ENCODE peak calls at places on chromosome 21, in eight cellular contexts. N, R, E, A, Q, L, B and K are unnamed samples.

GRCh38 chr21:34498623-34499022 is 13.4 kb downstream of the KCNE1 start:
- DNase-seq in N (no peak), R (no peak), E (peak), A (peak), Q (no peak), L (no peak), B (no peak), K (peak)

GRCh38 chr21:46116846-46117585 is 19.1 kb downstream of the COL6A2 start:
- DNase-seq in N (no peak), R (no peak), E (peak), A (no peak), Q (peak), L (peak), B (peak), K (peak)

GRCh38 chr21:21205604-21206003 is 207.4 kb downstream of the NCAM2 start:
- DNase-seq in N (no peak), R (no peak), E (no peak), A (no peak), Q (no peak), L (no peak), B (no peak), K (no peak)

GRCh38 chr21:37208056-37208705 is 59.0 kb downstream of the VPS26C start:
- DNase-seq in N (no peak), R (no peak), E (no peak), A (no peak), Q (no peak), L (peak), B (no peak), K (no peak)

GRCh38 chr21:28337319-28337718 is 655.4 kb downstream of the LTN1 start:
- DNase-seq in N (no peak), R (peak), E (peak), A (peak), Q (no peak), L (peak), B (peak), K (peak)

GRCh38 chr21:8993284-8993942 is 1528.0 kb upstream of the TPTE start:
- DNase-seq in N (no peak), R (no peak), E (no peak), A (no peak), Q (no peak), L (no peak), B (peak), K (no peak)

GRCh38 chr21:20998456-20998789 is 214 bp downstream of the NCAM2 start:
- DNase-seq in N (no peak), R (no peak), E (no peak), A (no peak), Q (no peak), L (no peak), B (no peak), K (no peak)

GRCh38 chr21:29991624-29992023 is 51.8 kb upstream of the GRIK1 start:
- DNase-seq in N (no peak), R (peak), E (no peak), A (no peak), Q (peak), L (no peak), B (no peak), K (no peak)

GRCh38 chr21:19322360-19322759 is 918.8 kb upstream of the TMPRSS15 start:
- DNase-seq in N (no peak), R (no peak), E (peak), A (no peak), Q (no peak), L (no peak), B (peak), K (no peak)

GRCh38 chr21:46636181-46636512 is 673 bp downstream of the PRMT2 start:
- DNase-seq in N (no peak), R (no peak), E (no peak), A (no peak), Q (no peak), L (no peak), B (peak), K (no peak)

GRCh38 chr21:28442624-28443023 is 550.1 kb downstream of the LTN1 start:
- DNase-seq in N (no peak), R (no peak), E (peak), A (peak), Q (no peak), L (peak), B (peak), K (peak)

GRCh38 chr21:18249542-18250152 is 5.0 kb downstream of the CHODL start:
- DNase-seq in N (no peak), R (peak), E (no peak), A (no peak), Q (no peak), L (no peak), B (peak), K (peak)

GRCh38 chr21:46517361-46517760 is 58.7 kb downstream of the DIP2A start:
- DNase-seq in N (no peak), R (no peak), E (no peak), A (no peak), Q (no peak), L (no peak), B (no peak), K (no peak)

GRCh38 chr21:34669149-34669879 is 520 bp downstream of the CLIC6 start:
- DNase-seq in N (peak), R (peak), E (no peak), A (no peak), Q (no peak), L (peak), B (no peak), K (no peak)

GRCh38 chr21:46207006-46207919 is 21.3 kb downstream of the LSS start:
- DNase-seq in N (no peak), R (no peak), E (no peak), A (no peak), Q (no peak), L (no peak), B (no peak), K (no peak)

GRCh38 chr21:37087188-37087587 is 14.1 kb downstream of the TTC3 start:
- DNase-seq in N (no peak), R (peak), E (peak), A (peak), Q (no peak), L (peak), B (peak), K (peak)

GRCh38 chr21:34636961-34637360 is 22.0 kb upstream of the RCAN1 start:
- DNase-seq in N (no peak), R (no peak), E (no peak), A (no peak), Q (no peak), L (no peak), B (no peak), K (no peak)

GRCh38 chr21:46500224-46500861 is 41.7 kb downstream of the DIP2A start:
- DNase-seq in N (no peak), R (no peak), E (peak), A (peak), Q (no peak), L (peak), B (peak), K (peak)

GRCh38 chr21:42721341-42721824 is 68.0 kb downstream of the PDE9A start:
- DNase-seq in N (no peak), R (no peak), E (peak), A (no peak), Q (no peak), L (peak), B (peak), K (peak)

GRCh38 chr21:18801468-18801867 is 397.9 kb upstream of the TMPRSS15 start:
- DNase-seq in N (no peak), R (no peak), E (no peak), A (no peak), Q (no peak), L (no peak), B (peak), K (peak)

GRCh38 chr21:29812947-29813346 is 126.8 kb downstream of the GRIK1 start:
- DNase-seq in N (no peak), R (no peak), E (no peak), A (no peak), Q (no peak), L (no peak), B (no peak), K (no peak)

GRCh38 chr21:37561941-37562919 is 195.7 kb downstream of the DYRK1A start:
- DNase-seq in N (no peak), R (no peak), E (no peak), A (no peak), Q (no peak), L (no peak), B (no peak), K (no peak)

GRCh38 chr21:37503848-37504467 is 137.4 kb downstream of the DYRK1A start:
- DNase-seq in N (no peak), R (peak), E (peak), A (peak), Q (no peak), L (peak), B (peak), K (peak)

DNA sequence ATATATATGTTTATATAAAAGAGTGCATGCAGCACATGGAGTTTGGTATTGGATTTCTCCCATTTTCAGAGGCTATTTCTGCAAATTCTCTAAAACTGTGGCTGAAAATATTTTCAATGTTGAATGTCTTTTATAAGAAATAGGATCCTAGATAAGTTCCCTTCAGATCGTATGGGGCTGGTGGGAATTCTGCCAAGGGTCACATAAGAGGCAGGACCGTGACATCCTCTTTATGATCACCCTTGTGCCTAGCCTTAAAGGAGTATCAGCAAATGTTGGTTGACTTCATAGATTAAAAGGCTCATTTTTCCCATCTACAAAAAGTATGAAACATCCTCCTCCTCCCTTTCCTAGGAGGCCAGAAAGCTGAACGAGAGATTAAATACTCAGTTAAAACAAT is 1.3 kb upstream of the IFNAR2 start:
- DNase-seq in N (no peak), R (no peak), E (no peak), A (no peak), Q (no peak), L (no peak), B (no peak), K (no peak)
- H2AFZ ChIP-seq in N (no peak), R (no peak), E (no peak), A (no peak), Q (no peak), L (no peak), B (no peak), K (no peak)

DNA sequence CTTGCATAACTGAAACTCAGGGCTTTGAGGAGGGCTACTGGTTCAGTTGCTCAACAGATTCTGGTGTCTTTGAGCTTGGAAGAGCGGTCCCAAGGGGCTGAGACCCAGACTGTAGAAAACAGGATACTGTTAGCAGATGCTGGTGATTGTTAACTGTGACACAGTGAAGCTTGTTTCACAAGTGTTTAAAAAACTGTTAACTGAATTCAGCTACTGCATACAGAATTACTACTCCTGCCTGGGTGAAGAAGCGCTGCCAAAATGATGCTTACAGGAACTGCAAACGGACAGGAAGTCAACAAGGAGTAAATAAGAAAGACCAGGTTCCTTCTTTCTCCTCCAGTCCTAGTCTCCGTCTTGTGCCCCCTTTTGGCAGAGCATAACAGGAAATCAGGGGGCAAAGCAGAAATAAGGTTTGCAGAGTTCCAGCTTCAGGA is 195.3 kb upstream of the USP25 start:
- DNase-seq in N (no peak), R (no peak), E (no peak), A (no peak), Q (no peak), L (no peak), B (no peak), K (no peak)
- H3K9ac ChIP-seq in N (no peak), R (no peak), E (no peak), A (no peak), Q (no peak), L (no peak), B (no peak), K (no peak)

GRCh38 chr21:32279377-32279680 is 480 bp upstream of the MIS18A start:
- DNase-seq in N (no peak), R (no peak), E (no peak), A (no peak), Q (no peak), L (no peak), B (no peak), K (no peak)

GRCh38 chr21:32276671-32277070 is 2.2 kb downstream of the MIS18A start:
- DNase-seq in N (no peak), R (no peak), E (no peak), A (no peak), Q (no peak), L (no peak), B (no peak), K (no peak)

GRCh38 chr21:32281531-32281930 is 2.7 kb upstream of the MIS18A start:
- DNase-seq in N (no peak), R (no peak), E (no peak), A (no peak), Q (no peak), L (no peak), B (no peak), K (no peak)

GRCh38 chr21:32278518-32279376 is at the start of gene MIS18A:
- DNase-seq in N (peak), R (peak), E (peak), A (peak), Q (peak), L (peak), B (peak), K (peak)

GRCh38 chr21:32278068-32278467 is 781 bp downstream of the MIS18A start:
- DNase-seq in N (no peak), R (peak), E (no peak), A (no peak), Q (no peak), L (peak), B (peak), K (peak)
- H2AFZ ChIP-seq in N (peak), R (no peak), E (peak), A (peak), Q (no peak), L (peak), B (peak), K (no peak)

DNA sequence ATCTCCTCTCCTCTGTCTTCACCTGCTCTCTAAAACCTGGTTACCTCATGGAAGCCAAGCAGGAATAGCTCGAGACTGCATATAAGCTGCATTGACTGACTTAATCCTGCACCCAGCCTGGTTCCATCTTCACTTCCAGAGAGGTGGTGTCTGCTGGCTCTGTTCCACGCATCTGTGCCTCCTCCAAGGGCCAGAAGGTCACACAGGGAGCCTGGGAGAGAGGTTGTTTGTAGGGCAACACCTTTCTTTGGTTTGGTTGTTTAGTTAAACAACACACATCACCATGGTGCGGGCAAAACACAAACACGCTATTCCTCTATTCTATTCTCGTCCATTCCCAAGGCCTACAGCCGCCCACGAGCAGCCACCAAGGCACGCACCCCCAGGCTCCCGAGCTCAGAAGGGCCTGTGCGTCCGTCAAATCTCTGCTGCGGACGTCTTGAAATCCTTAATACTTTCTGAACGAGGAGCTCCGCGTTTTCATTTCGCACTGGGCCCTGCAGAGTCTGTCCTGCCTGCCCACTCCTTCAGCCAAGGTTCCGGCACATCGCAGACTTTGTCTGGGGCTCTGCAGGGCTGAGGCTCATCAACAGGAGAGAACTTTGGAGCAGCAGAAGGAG is 116.2 kb downstream of the RIPK4 start:
- DNase-seq in N (no peak), R (no peak), E (no peak), A (no peak), Q (no peak), L (no peak), B (no peak), K (no peak)
- H3K9ac ChIP-seq in N (no peak), R (no peak), E (no peak), A (no peak), Q (no peak), L (no peak), B (peak), K (no peak)

GRCh38 chr21:35984654-35985366 is 75.5 kb downstream of the SETD4 start:
- DNase-seq in N (no peak), R (no peak), E (no peak), A (no peak), Q (no peak), L (no peak), B (peak), K (no peak)

GRCh38 chr21:35982717-35983116 is 77.6 kb downstream of the SETD4 start:
- DNase-seq in N (no peak), R (no peak), E (no peak), A (no peak), Q (no peak), L (no peak), B (no peak), K (no peak)

GRCh38 chr21:35976929-35977328 is 83.4 kb downstream of the SETD4 start:
- DNase-seq in N (no peak), R (no peak), E (no peak), A (no peak), Q (no peak), L (no peak), B (no peak), K (no peak)

GRCh38 chr21:35981514-35982070 is 78.7 kb downstream of the SETD4 start:
- DNase-seq in N (no peak), R (no peak), E (no peak), A (no peak), Q (no peak), L (peak), B (no peak), K (no peak)

DNA sequence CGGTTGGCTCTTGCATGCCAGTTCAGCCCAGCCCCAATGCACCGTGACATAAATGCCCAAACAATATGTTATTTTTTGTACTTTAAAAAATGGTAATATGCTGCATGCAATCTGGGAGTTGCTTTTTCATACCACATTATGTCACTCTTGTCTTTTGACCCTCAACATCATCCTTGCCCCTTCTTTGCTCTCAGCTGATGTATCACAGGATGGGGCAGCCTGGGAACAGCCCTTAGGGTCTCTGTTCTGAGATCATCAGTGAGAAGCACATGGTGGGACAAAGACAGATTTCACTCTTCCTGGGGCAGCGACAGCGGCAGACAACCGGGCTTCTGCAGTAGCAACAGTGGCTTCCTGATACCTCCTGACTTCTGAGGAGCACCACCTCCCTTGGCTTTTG is 79.5 kb downstream of the SETD4 start:
- DNase-seq in N (no peak), R (no peak), E (no peak), A (no peak), Q (no peak), L (no peak), B (no peak), K (no peak)
- H2AFZ ChIP-seq in N (no peak), R (no peak), E (no peak), A (no peak), Q (no peak), L (no peak), B (no peak), K (no peak)

DNA sequence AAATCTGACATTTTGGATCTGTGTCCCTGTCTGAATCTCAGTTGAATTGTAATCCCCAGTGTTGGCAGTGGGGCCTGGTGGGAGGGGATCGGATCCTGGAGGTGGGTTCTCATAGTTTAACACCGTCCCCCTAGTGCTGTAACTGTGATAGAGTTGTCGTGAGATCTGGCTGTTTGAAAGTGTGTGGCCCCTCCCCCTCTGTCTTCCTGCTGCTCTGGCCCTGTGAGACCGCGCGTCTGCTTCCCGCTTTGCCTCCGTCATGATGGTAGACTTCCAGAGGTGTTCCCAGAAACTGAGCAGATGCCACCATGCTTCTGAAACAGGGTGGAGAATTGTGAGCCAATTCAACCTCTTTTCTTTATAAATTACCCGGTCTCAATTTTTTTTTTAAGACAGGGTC is 25.0 kb downstream of the AGPAT3 start:
- DNase-seq in N (no peak), R (peak), E (no peak), A (no peak), Q (peak), L (no peak), B (no peak), K (peak)
- H3K9ac ChIP-seq in N (no peak), R (no peak), E (no peak), A (no peak), Q (no peak), L (no peak), B (no peak), K (no peak)

DNA sequence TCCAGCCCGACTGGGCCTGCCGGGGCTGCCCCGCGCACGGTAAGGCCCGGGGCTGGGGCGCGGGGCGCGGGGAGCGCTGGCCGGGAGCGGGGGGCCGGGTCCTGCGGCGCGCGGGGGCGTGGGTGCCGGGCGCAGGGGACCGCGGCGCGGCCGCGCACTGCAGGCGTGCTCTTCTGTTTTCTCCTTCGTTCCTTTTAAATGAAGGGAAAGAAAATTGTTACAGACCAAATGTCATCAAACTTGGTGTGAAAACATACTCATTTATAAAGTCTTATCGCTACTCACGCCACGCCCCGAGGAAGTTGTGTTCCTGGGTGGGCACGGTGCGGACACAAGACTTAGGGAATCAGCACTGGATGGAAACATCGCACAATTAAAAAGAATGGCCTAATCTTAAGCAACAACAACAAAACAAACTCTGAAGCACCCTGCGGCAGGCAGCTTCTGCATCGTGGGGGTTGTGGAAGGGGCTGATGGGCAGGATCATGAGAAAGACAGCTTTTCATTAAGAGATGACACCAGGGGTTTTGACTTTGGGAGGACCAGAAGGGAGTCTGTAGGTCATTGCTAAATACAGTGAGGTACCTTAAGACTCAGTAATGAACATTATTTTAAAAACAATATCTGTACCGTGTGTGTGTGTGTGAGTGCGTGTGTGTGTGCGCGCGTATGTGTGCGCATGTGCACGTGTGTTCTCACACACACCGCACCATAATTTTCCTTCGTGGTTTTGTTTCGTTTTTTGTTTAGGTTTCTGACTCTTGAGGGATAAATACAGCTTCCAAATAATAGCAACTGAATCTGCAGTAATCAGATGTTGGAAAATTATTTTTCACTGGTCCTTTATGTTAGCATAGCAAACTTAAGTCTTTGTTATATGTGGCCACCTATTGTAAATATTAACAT is 542 bp downstream of the B3GALT5 start:
- DNase-seq in N (no peak), R (peak), E (peak), A (no peak), Q (no peak), L (no peak), B (no peak), K (peak)
- H2AFZ ChIP-seq in N (peak), R (peak), E (no peak), A (peak), Q (no peak), L (no peak), B (peak), K (no peak)